ENCODE peak calls at places on chromosomes 12 and 14, in four cellular contexts. One of them, this sample, is unnamed.

GRCh38 chr14:61322799-61323290 is 1.5 kb downstream of the PRKCH start:
- DNase-seq in C1 segment of cervical spinal cord: no peak
- DNase-seq in T-helper 17 cell: no peak
- DNase-seq in GOT3: no peak
- DNase-seq in this sample: no peak

GRCh38 chr14:103199141-103199540 is 75.9 kb downstream of the TNFAIP2 start:
- DNase-seq in C1 segment of cervical spinal cord: no peak
- DNase-seq in GOT3: no peak
- DNase-seq in T-helper 17 cell: no peak
- DNase-seq in this sample: no peak

GRCh38 chr12:47903927-47904646 is 707 bp downstream of the VDR start:
- DNase-seq in T-helper 17 cell: peak
- DNase-seq in C1 segment of cervical spinal cord: no peak
- DNase-seq in GOT3: no peak
- DNase-seq in this sample: no peak

GRCh38 chr14:39374846-39375245 is 57.4 kb downstream of the FBXO33 start:
- DNase-seq in C1 segment of cervical spinal cord: no peak
- DNase-seq in GOT3: no peak
- DNase-seq in T-helper 17 cell: no peak
- DNase-seq in this sample: no peak

GRCh38 chr12:93727911-93728310 is 50.7 kb downstream of the CRADD start:
- DNase-seq in T-helper 17 cell: no peak
- DNase-seq in C1 segment of cervical spinal cord: no peak
- DNase-seq in GOT3: no peak
- DNase-seq in this sample: no peak

GRCh38 chr14:54348001-54348611 is 48.7 kb upstream of the CDKN3 start:
- DNase-seq in GOT3: no peak
- DNase-seq in C1 segment of cervical spinal cord: no peak
- DNase-seq in T-helper 17 cell: no peak
- DNase-seq in this sample: peak

GRCh38 chr14:77303417-77304156 is 17.1 kb downstream of the POMT2 start:
- DNase-seq in T-helper 17 cell: no peak
- DNase-seq in C1 segment of cervical spinal cord: no peak
- DNase-seq in GOT3: no peak
- DNase-seq in this sample: peak

GRCh38 chr12:6752181-6752930 is 585 bp downstream of the MLF2 start:
- DNase-seq in GOT3: no peak
- DNase-seq in C1 segment of cervical spinal cord: no peak
- DNase-seq in T-helper 17 cell: no peak
- DNase-seq in this sample: peak

GRCh38 chr12:73867147-73867546 is 670.5 kb upstream of the ATXN7L3B start:
- DNase-seq in C1 segment of cervical spinal cord: no peak
- DNase-seq in GOT3: no peak
- DNase-seq in T-helper 17 cell: no peak
- DNase-seq in this sample: no peak

GRCh38 chr14:55381561-55381960 is 30.1 kb downstream of the ATG14 start:
- DNase-seq in GOT3: no peak
- DNase-seq in C1 segment of cervical spinal cord: no peak
- DNase-seq in T-helper 17 cell: no peak
- DNase-seq in this sample: no peak

GRCh38 chr12:66144796-66145754 is 14.5 kb upstream of the LLPH start:
- DNase-seq in C1 segment of cervical spinal cord: no peak
- DNase-seq in GOT3: no peak
- DNase-seq in T-helper 17 cell: no peak
- DNase-seq in this sample: no peak

GRCh38 chr12:52411806-52412205 is 5.7 kb upstream of the KRT82 start:
- DNase-seq in GOT3: no peak
- DNase-seq in T-helper 17 cell: no peak
- DNase-seq in C1 segment of cervical spinal cord: no peak
- DNase-seq in this sample: no peak